ENCODE peak calls at places on chromosomes 1 and 21, in four cellular contexts. Y, K, V and N are unnamed samples.

GRCh38 chr1:241406421-241406820 is 49.4 kb upstream of the RGS7 start:
- DNase-seq in V (no peak), K (no peak), Y (no peak), N (no peak)

GRCh38 chr1:214076004-214076320 is 88.2 kb downstream of the PROX1 start:
- DNase-seq in K (no peak), Y (no peak), V (no peak), N (no peak)

GRCh38 chr1:21334214-21335087 is 44.2 kb upstream of the ECE1 start:
- DNase-seq in Y (peak), V (no peak), K (no peak), N (peak)

GRCh38 chr21:45580181-45580575 is 37.9 kb upstream of the SLC19A1 start:
- DNase-seq in Y (no peak), V (no peak), K (no peak), N (no peak)

GRCh38 chr1:158916085-158916484 is 15.3 kb upstream of the PYHIN1 start:
- DNase-seq in Y (no peak), K (no peak), V (no peak), N (no peak)

GRCh38 chr1:1208713-1209433 is 2.5 kb upstream of the TNFRSF18 start:
- DNase-seq in Y (peak), K (no peak), V (no peak), N (no peak)

GRCh38 chr1:192159034-192159433 is 772 bp downstream of the RGS18 start:
- DNase-seq in V (no peak), K (no peak), Y (no peak), N (no peak)

GRCh38 chr1:43435146-43436145 is 18.3 kb downstream of the HYI start:
- DNase-seq in K (no peak), V (no peak), Y (no peak), N (no peak)

GRCh38 chr1:21293537-21294265 is 3.4 kb upstream of the ECE1 start:
- DNase-seq in V (no peak), K (no peak), Y (no peak), N (peak)

GRCh38 chr1:180643693-180644092 is 11.9 kb downstream of the XPR1 start:
- DNase-seq in V (no peak), K (no peak), Y (peak), N (no peak)

GRCh38 chr1:110068646-110069301 is 1.7 kb downstream of the ALX3 start:
- DNase-seq in K (no peak), V (no peak), Y (no peak), N (no peak)

GRCh38 chr1:115258302-115258866 is 79.7 kb downstream of the NGF start:
- DNase-seq in K (no peak), Y (peak), V (no peak), N (no peak)

GRCh38 chr1:188237573-188238353 is 1409.0 kb downstream of the PLA2G4A start:
- DNase-seq in Y (no peak), K (no peak), V (no peak), N (no peak)

GRCh38 chr1:147334292-147334691 is 91.8 kb downstream of the CHD1L start:
- DNase-seq in V (no peak), Y (peak), K (no peak), N (no peak)

GRCh38 chr1:22745675-22746585 is 35.3 kb downstream of the EPHB2 start:
- DNase-seq in V (no peak), K (peak), Y (no peak), N (no peak)
- TF ChIP-seq BRCA1 in V (no peak), K (no peak), Y (no peak), N (no peak)

DNA sequence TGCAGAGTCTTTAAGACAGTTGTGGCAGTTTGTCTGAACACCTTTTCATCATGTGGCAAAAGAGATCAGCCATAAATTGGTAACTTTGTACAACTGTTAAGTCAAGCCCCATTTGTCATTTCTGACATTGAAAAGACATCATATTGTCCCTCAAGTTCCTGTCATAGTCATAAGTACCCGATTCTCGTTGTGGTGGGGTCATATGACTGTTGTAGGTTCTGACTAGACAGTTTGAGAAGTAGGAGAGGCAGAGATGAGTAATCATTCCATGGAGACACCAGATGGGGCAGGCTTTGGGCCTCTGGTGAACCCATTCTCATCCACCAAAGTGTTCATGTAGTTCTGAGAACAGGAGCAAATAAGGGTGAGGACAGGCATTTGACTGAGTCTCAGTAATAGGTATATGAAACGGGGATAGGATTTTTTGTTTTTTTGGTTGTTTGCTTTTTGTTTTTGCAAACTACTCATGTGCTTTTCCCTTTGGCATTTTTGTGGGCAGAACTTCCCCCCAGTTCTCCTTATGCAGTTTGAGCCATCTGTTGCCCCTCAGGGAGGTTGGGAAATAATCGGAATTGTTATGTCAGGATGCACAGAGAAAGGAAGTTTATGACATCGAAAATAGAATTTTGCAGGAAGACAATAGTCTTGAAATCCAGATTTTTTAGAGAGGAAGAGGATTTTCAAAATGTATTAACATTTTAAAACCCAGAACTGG is 86.9 kb upstream of the KCNE2 start:
- DNase-seq in Y (peak), K (no peak), V (no peak), N (peak)
- TF ChIP-seq BRCA1 in Y (no peak), K (no peak), V (no peak), N (no peak)

GRCh38 chr1:226871636-226872327 is 1.4 kb downstream of the PSEN2 start:
- DNase-seq in V (no peak), K (no peak), Y (no peak), N (no peak)
- TF ChIP-seq BRCA1 in V (no peak), K (no peak), Y (no peak), N (no peak)

GRCh38 chr1:97943354-97943753 is 22.5 kb upstream of the DPYD start:
- DNase-seq in Y (no peak), V (no peak), K (no peak), N (no peak)
- TF ChIP-seq BRCA1 in Y (no peak), V (no peak), K (no peak), N (no peak)